ENCODE peak calls at places on chromosomes 13 and 19, in seven cellular contexts. One of them, this sample, is unnamed.

GRCh38 chr13:112965103-112965502 is 3.9 kb upstream of the MCF2L start:
- DNase-seq in A549: no peak
- DNase-seq in cardiac muscle cell: no peak
- DNase-seq in heart right ventricle: peak
- DNase-seq in colonic mucosa: no peak
- DNase-seq in transverse colon: peak
- DNase-seq in endothelial cell of umbilical vein: no peak
- DNase-seq in this sample: peak

GRCh38 chr19:35673121-35673804 is 6.9 kb downstream of the UPK1A start:
- DNase-seq in A549: peak
- DNase-seq in cardiac muscle cell: peak
- DNase-seq in heart right ventricle: peak
- DNase-seq in colonic mucosa: no peak
- DNase-seq in transverse colon: peak
- DNase-seq in endothelial cell of umbilical vein: peak
- DNase-seq in this sample: peak

GRCh38 chr19:58328999-58329398 is 2.2 kb downstream of the ZSCAN22 start:
- DNase-seq in A549: peak
- DNase-seq in cardiac muscle cell: peak
- DNase-seq in heart right ventricle: no peak
- DNase-seq in colonic mucosa: no peak
- DNase-seq in transverse colon: no peak
- DNase-seq in endothelial cell of umbilical vein: no peak
- DNase-seq in this sample: no peak

GRCh38 chr13:34124912-34125311 is 307.0 kb downstream of the RFC3 start:
- DNase-seq in A549: peak
- DNase-seq in cardiac muscle cell: no peak
- DNase-seq in heart right ventricle: no peak
- DNase-seq in colonic mucosa: no peak
- DNase-seq in transverse colon: no peak
- DNase-seq in endothelial cell of umbilical vein: no peak
- DNase-seq in this sample: no peak

GRCh38 chr19:4660181-4660791 is 9.9 kb downstream of the MYDGF start:
- DNase-seq in A549: peak
- DNase-seq in cardiac muscle cell: peak
- DNase-seq in heart right ventricle: no peak
- DNase-seq in colonic mucosa: peak
- DNase-seq in transverse colon: peak
- DNase-seq in endothelial cell of umbilical vein: peak
- DNase-seq in this sample: no peak

GRCh38 chr13:25608181-25608580 is 236.4 kb downstream of the ATP8A2 start:
- DNase-seq in A549: no peak
- DNase-seq in cardiac muscle cell: no peak
- DNase-seq in heart right ventricle: no peak
- DNase-seq in colonic mucosa: no peak
- DNase-seq in transverse colon: no peak
- DNase-seq in endothelial cell of umbilical vein: no peak
- DNase-seq in this sample: no peak

GRCh38 chr13:80666782-80667537 is 326.0 kb upstream of the SPRY2 start:
- DNase-seq in A549: no peak
- DNase-seq in cardiac muscle cell: no peak
- DNase-seq in heart right ventricle: no peak
- DNase-seq in colonic mucosa: no peak
- DNase-seq in transverse colon: no peak
- DNase-seq in endothelial cell of umbilical vein: no peak
- DNase-seq in this sample: no peak

GRCh38 chr13:66425741-66426140 is 804.4 kb downstream of the PCDH9 start:
- DNase-seq in A549: no peak
- DNase-seq in cardiac muscle cell: no peak
- DNase-seq in heart right ventricle: no peak
- DNase-seq in colonic mucosa: no peak
- DNase-seq in transverse colon: no peak
- DNase-seq in endothelial cell of umbilical vein: no peak
- DNase-seq in this sample: no peak

GRCh38 chr19:42114412-42114811 is 17.8 kb downstream of the POU2F2 start:
- DNase-seq in A549: no peak
- DNase-seq in cardiac muscle cell: no peak
- DNase-seq in heart right ventricle: no peak
- DNase-seq in colonic mucosa: no peak
- DNase-seq in transverse colon: peak
- DNase-seq in endothelial cell of umbilical vein: no peak
- DNase-seq in this sample: no peak

GRCh38 chr13:101979825-101980224 is 422.0 kb downstream of the FGF14 start:
- DNase-seq in A549: no peak
- DNase-seq in cardiac muscle cell: no peak
- DNase-seq in heart right ventricle: no peak
- DNase-seq in colonic mucosa: peak
- DNase-seq in transverse colon: no peak
- DNase-seq in endothelial cell of umbilical vein: no peak
- DNase-seq in this sample: no peak

GRCh38 chr13:74574964-74575728 is 440.9 kb upstream of the KLF12 start:
- DNase-seq in A549: no peak
- DNase-seq in cardiac muscle cell: no peak
- DNase-seq in heart right ventricle: no peak
- DNase-seq in colonic mucosa: no peak
- DNase-seq in transverse colon: no peak
- DNase-seq in endothelial cell of umbilical vein: no peak
- DNase-seq in this sample: no peak

DNA sequence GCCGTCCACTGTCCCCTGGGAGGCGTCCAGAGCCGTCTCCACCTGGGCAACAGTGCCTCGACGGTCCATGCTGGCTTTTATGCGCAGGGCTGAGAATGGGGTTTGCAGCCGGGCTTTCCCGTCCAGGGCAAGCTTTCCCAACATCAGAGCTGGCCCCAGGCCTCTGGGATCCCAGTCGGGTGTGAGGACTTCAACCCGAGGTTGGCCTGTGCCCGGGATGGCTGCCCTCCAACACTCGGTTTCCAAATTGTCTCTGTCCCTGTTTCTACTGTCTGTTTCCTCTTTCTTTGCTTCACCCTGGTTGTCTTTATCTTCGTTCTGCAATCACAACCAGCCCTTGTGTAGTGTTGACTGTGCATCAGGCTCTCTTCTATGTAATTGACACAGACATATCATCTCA is at the start of gene IFNL4:
- DNase-seq in A549: no peak
- DNase-seq in cardiac muscle cell: no peak
- DNase-seq in heart right ventricle: no peak
- DNase-seq in colonic mucosa: no peak
- DNase-seq in transverse colon: no peak
- DNase-seq in endothelial cell of umbilical vein: no peak
- DNase-seq in this sample: no peak
- H3K4me3 ChIP-seq in A549: no peak
- H3K4me3 ChIP-seq in cardiac muscle cell: no peak
- H3K4me3 ChIP-seq in heart right ventricle: peak
- H3K4me3 ChIP-seq in colonic mucosa: no peak
- H3K4me3 ChIP-seq in transverse colon: no peak
- H3K4me3 ChIP-seq in endothelial cell of umbilical vein: no peak
- H3K4me3 ChIP-seq in this sample: no peak

GRCh38 chr13:23673867-23674605 is 103.8 kb downstream of the TNFRSF19 start:
- DNase-seq in A549: no peak
- DNase-seq in cardiac muscle cell: no peak
- DNase-seq in heart right ventricle: no peak
- DNase-seq in colonic mucosa: no peak
- DNase-seq in transverse colon: no peak
- DNase-seq in endothelial cell of umbilical vein: no peak
- DNase-seq in this sample: no peak
- H3K27ac ChIP-seq in A549: no peak
- H3K27ac ChIP-seq in cardiac muscle cell: no peak
- H3K27ac ChIP-seq in heart right ventricle: peak
- H3K27ac ChIP-seq in colonic mucosa: no peak
- H3K27ac ChIP-seq in transverse colon: no peak
- H3K27ac ChIP-seq in endothelial cell of umbilical vein: no peak
- H3K27ac ChIP-seq in this sample: peak

GRCh38 chr13:45492538-45492937 is 27.8 kb downstream of the COG3 start:
- DNase-seq in A549: no peak
- DNase-seq in cardiac muscle cell: no peak
- DNase-seq in heart right ventricle: no peak
- DNase-seq in colonic mucosa: no peak
- DNase-seq in transverse colon: no peak
- DNase-seq in endothelial cell of umbilical vein: no peak
- DNase-seq in this sample: no peak

GRCh38 chr13:45490068-45490467 is 25.3 kb downstream of the COG3 start:
- DNase-seq in A549: peak
- DNase-seq in cardiac muscle cell: peak
- DNase-seq in heart right ventricle: no peak
- DNase-seq in colonic mucosa: no peak
- DNase-seq in transverse colon: no peak
- DNase-seq in endothelial cell of umbilical vein: peak
- DNase-seq in this sample: no peak
- TF ChIP-seq CTCF in A549: no peak
- TF ChIP-seq CTCF in cardiac muscle cell: no peak
- TF ChIP-seq CTCF in heart right ventricle: no peak
- TF ChIP-seq CTCF in colonic mucosa: no peak
- TF ChIP-seq CTCF in transverse colon: no peak
- TF ChIP-seq CTCF in endothelial cell of umbilical vein: no peak
- TF ChIP-seq CTCF in this sample: no peak

GRCh38 chr13:91100944-91101343 is 246.5 kb upstream of the MIR17HG start:
- DNase-seq in A549: no peak
- DNase-seq in cardiac muscle cell: no peak
- DNase-seq in heart right ventricle: no peak
- DNase-seq in colonic mucosa: no peak
- DNase-seq in transverse colon: no peak
- DNase-seq in endothelial cell of umbilical vein: no peak
- DNase-seq in this sample: no peak

GRCh38 chr13:91099877-91100276 is 247.6 kb upstream of the MIR17HG start:
- DNase-seq in A549: no peak
- DNase-seq in cardiac muscle cell: no peak
- DNase-seq in heart right ventricle: no peak
- DNase-seq in colonic mucosa: no peak
- DNase-seq in transverse colon: no peak
- DNase-seq in endothelial cell of umbilical vein: no peak
- DNase-seq in this sample: no peak

GRCh38 chr13:91097269-91097668 is 250.2 kb upstream of the MIR17HG start:
- DNase-seq in A549: no peak
- DNase-seq in cardiac muscle cell: peak
- DNase-seq in heart right ventricle: no peak
- DNase-seq in colonic mucosa: no peak
- DNase-seq in transverse colon: no peak
- DNase-seq in endothelial cell of umbilical vein: no peak
- DNase-seq in this sample: no peak

GRCh38 chr13:91105270-91105669 is 242.2 kb upstream of the MIR17HG start:
- DNase-seq in A549: no peak
- DNase-seq in cardiac muscle cell: no peak
- DNase-seq in heart right ventricle: no peak
- DNase-seq in colonic mucosa: no peak
- DNase-seq in transverse colon: no peak
- DNase-seq in endothelial cell of umbilical vein: no peak
- DNase-seq in this sample: no peak

DNA sequence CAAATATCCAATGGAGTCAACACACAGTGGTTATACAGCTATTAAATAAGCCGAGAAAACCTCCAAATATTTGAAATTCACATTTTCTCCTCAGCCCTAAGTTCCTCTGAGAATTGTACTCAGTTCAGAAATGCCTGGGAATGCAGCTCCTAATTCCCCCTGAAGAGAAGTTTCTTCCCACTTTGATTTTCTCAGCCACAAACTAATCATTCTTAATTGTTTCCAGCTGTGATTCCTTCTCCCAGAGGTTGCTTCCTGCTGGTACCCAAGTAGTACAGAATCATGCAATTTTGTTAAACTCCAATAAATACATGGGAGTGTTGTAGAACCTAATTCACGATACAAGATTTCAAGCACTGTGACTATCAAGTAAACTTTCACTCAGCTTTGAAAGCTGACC is 246.1 kb upstream of the MIR17HG start:
- DNase-seq in A549: no peak
- DNase-seq in cardiac muscle cell: no peak
- DNase-seq in heart right ventricle: no peak
- DNase-seq in colonic mucosa: no peak
- DNase-seq in transverse colon: no peak
- DNase-seq in endothelial cell of umbilical vein: no peak
- DNase-seq in this sample: no peak
- H3K4me3 ChIP-seq in A549: no peak
- H3K4me3 ChIP-seq in cardiac muscle cell: no peak
- H3K4me3 ChIP-seq in heart right ventricle: no peak
- H3K4me3 ChIP-seq in colonic mucosa: no peak
- H3K4me3 ChIP-seq in transverse colon: no peak
- H3K4me3 ChIP-seq in endothelial cell of umbilical vein: no peak
- H3K4me3 ChIP-seq in this sample: no peak

GRCh38 chr19:1070931-1071791 is 4.2 kb downstream of the ARHGAP45 start:
- DNase-seq in A549: no peak
- DNase-seq in cardiac muscle cell: peak
- DNase-seq in heart right ventricle: no peak
- DNase-seq in colonic mucosa: no peak
- DNase-seq in transverse colon: no peak
- DNase-seq in endothelial cell of umbilical vein: no peak
- DNase-seq in this sample: peak
- H3K27ac ChIP-seq in A549: no peak
- H3K27ac ChIP-seq in cardiac muscle cell: no peak
- H3K27ac ChIP-seq in heart right ventricle: no peak
- H3K27ac ChIP-seq in colonic mucosa: no peak
- H3K27ac ChIP-seq in transverse colon: no peak
- H3K27ac ChIP-seq in endothelial cell of umbilical vein: no peak
- H3K27ac ChIP-seq in this sample: no peak

DNA sequence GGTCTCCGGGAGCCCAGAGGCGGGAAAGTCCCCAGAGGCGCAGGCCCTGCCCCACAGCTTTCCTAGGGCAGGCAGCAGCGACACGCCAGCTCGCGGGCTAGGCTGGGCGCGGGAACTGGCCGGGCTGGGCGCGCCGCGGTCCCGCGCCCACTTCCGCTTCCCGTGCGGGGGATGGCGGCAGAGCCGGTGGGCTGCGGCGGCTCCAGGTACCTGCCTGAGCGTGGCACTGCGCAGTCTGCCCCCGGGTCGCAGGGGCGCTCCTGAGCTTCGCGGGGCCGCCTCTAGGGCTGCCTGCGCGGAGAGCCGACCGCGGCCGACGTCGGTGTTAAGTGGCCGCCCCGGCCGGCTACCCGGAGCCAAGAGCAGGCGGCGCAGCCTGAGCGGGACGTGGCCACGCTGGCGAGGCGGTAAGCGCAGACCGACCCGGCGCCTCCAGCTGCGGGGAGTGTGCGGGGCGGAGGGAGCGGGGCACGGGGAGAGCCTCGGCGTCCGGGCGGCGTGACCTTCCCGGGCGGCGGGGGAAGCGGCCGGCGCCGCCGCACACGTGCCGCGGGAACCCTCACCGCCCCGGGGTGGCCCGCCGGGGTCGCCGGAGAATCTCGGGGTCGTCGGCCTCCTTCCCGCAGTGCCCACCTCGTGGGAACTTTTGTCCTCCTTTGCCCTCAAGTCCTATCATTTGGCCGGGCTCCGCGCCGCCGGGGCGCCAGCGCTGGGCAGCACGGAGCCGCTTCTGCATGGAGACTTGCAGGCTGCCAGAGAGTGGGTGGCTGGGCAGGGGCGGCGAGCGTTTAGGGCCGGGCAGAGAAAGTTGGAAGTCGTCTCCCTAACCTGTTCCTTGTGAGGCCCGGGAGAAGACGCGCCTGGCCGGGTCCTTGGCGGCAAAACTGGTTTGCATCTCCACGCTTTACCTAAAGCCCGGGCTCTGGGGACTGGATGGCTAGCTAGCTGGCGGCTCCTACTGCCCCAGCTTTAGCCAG is 31.4 kb upstream of the MPHOSPH8 start:
- DNase-seq in A549: peak
- DNase-seq in cardiac muscle cell: peak
- DNase-seq in heart right ventricle: peak
- DNase-seq in colonic mucosa: peak
- DNase-seq in transverse colon: peak
- DNase-seq in endothelial cell of umbilical vein: peak
- DNase-seq in this sample: peak
- TF ChIP-seq CTCF in A549: peak
- TF ChIP-seq CTCF in cardiac muscle cell: no peak
- TF ChIP-seq CTCF in heart right ventricle: no peak
- TF ChIP-seq CTCF in colonic mucosa: no peak
- TF ChIP-seq CTCF in transverse colon: peak
- TF ChIP-seq CTCF in endothelial cell of umbilical vein: peak
- TF ChIP-seq CTCF in this sample: no peak

GRCh38 chr19:43779147-43779819 is 1.5 kb downstream of the KCNN4 start:
- DNase-seq in A549: no peak
- DNase-seq in cardiac muscle cell: no peak
- DNase-seq in heart right ventricle: no peak
- DNase-seq in colonic mucosa: peak
- DNase-seq in transverse colon: peak
- DNase-seq in endothelial cell of umbilical vein: no peak
- DNase-seq in this sample: peak
- H3K4me3 ChIP-seq in A549: peak
- H3K4me3 ChIP-seq in cardiac muscle cell: no peak
- H3K4me3 ChIP-seq in heart right ventricle: no peak
- H3K4me3 ChIP-seq in colonic mucosa: peak
- H3K4me3 ChIP-seq in transverse colon: peak
- H3K4me3 ChIP-seq in endothelial cell of umbilical vein: no peak
- H3K4me3 ChIP-seq in this sample: no peak